ENCODE peak calls at places on chromosome 15, in ten cellular contexts. Y is IMR-90; T is right atrium auricular region; D is right cardiac atrium; R is fibroblast of lung; V is cardiac muscle cell; G is CD8-positive, alpha-beta T cell; B is right lobe of liver; A is uterus; N is ovary. J is an unnamed sample.
A peak's percentile ranks its signal among the peaks of the same experiment; 100 is the strongest.

GRCh38 chr15:85649372-85649771 is 145.4 kb downstream of the KLHL25 start:
- DNase-seq in Y (peak; percentile 90), T (no peak), D (peak; percentile 34), R (peak; percentile 84), V (peak; percentile 89), G (no peak), B (no peak), A (no peak), N (no peak), J (no peak)

GRCh38 chr15:39400821-39401550 is 179.9 kb upstream of the THBS1 start:
- DNase-seq in Y (peak; percentile 74), T (no peak), D (no peak), R (no peak), V (peak; percentile 68), G (no peak), B (no peak), A (no peak), N (peak; percentile 36), J (peak; percentile 23)

GRCh38 chr15:58524247-58524646 is 92.5 kb downstream of the LIPC start:
- DNase-seq in Y (no peak), T (no peak), D (no peak), R (no peak), V (peak; percentile 52), G (no peak), B (peak; percentile 75), A (no peak), N (no peak), J (no peak)

GRCh38 chr15:77402740-77403379 is 17.0 kb downstream of the PEAK1 start:
- DNase-seq in Y (peak; percentile 90), T (no peak), D (no peak), R (peak; percentile 89), V (peak; percentile 82), G (no peak), B (no peak), A (no peak), N (no peak), J (no peak)

GRCh38 chr15:66039117-66039860 is 170.0 kb downstream of the RAB11A start:
- DNase-seq in Y (no peak), T (no peak), D (no peak), R (no peak), V (no peak), G (no peak), B (no peak), A (no peak), N (no peak), J (no peak)

GRCh38 chr15:40333922-40334492 is 6.7 kb downstream of the CCDC9B start:
- DNase-seq in Y (peak; percentile 86), T (peak; percentile 81), D (peak; percentile 78), R (peak; percentile 60), V (peak; percentile 90), G (no peak), B (no peak), A (no peak), N (no peak), J (peak; percentile 50)

GRCh38 chr15:48469681-48470080 is 138.5 kb downstream of the DUT start:
- DNase-seq in Y (no peak), T (no peak), D (no peak), R (no peak), V (no peak), G (no peak), B (no peak), A (no peak), N (no peak), J (no peak)

GRCh38 chr15:91022832-91023129 is 387 bp upstream of the VPS33B start:
- DNase-seq in Y (no peak), T (no peak), D (no peak), R (no peak), V (no peak), G (no peak), B (no peak), A (no peak), N (no peak), J (no peak)

GRCh38 chr15:49154799-49155109 is 645 bp downstream of the COPS2 start:
- DNase-seq in Y (no peak), T (no peak), D (no peak), R (no peak), V (no peak), G (no peak), B (no peak), A (no peak), N (peak; percentile 18), J (no peak)

GRCh38 chr15:72481015-72481659 is 7.0 kb downstream of the ARIH1 start:
- DNase-seq in Y (no peak), T (no peak), D (no peak), R (no peak), V (no peak), G (no peak), B (no peak), A (no peak), N (no peak), J (no peak)

GRCh38 chr15:42160110-42160509 is 3.7 kb upstream of the PLA2G4F start:
- DNase-seq in Y (no peak), T (no peak), D (no peak), R (no peak), V (no peak), G (no peak), B (peak; percentile 17), A (no peak), N (peak; percentile 10), J (no peak)

GRCh38 chr15:78092111-78093041 is at the start of gene SH2D7:
- DNase-seq in Y (no peak), T (no peak), D (no peak), R (peak; percentile 31), V (peak; percentile 17), G (no peak), B (no peak), A (no peak), N (no peak), J (no peak)

GRCh38 chr15:38555686-38556334 is 8.8 kb downstream of the RASGRP1 start:
- DNase-seq in Y (peak; percentile 95), T (no peak), D (no peak), R (no peak), V (peak; percentile 30), G (no peak), B (no peak), A (no peak), N (no peak), J (no peak)

GRCh38 chr15:70376031-70376928 is 278.6 kb upstream of the TLE3 start:
- DNase-seq in Y (no peak), T (peak; percentile 52), D (no peak), R (no peak), V (peak; percentile 6), G (no peak), B (no peak), A (no peak), N (no peak), J (no peak)

GRCh38 chr15:84772031-84772430 is 23.6 kb downstream of the ZNF592 start:
- DNase-seq in Y (no peak), T (no peak), D (no peak), R (no peak), V (no peak), G (no peak), B (no peak), A (no peak), N (no peak), J (no peak)

GRCh38 chr15:71329509-71330260 is 214.4 kb downstream of the THSD4 start:
- DNase-seq in Y (peak; percentile 46), T (peak; percentile 61), D (no peak), R (peak; percentile 40), V (peak; percentile 76), G (no peak), B (no peak), A (peak; percentile 50), N (peak; percentile 21), J (no peak)

GRCh38 chr15:22979069-22979698 is 984 bp downstream of the CYFIP1 start:
- DNase-seq in Y (peak; percentile 42), T (peak; percentile 75), D (peak; percentile 66), R (peak; percentile 41), V (peak; percentile 51), G (peak; percentile 55), B (peak; percentile 68), A (no peak), N (peak; percentile 39), J (peak; percentile 82)

GRCh38 chr15:62896969-62897486 is 145.5 kb upstream of the TPM1 start:
- DNase-seq in Y (peak; percentile 99), T (peak; percentile 96), D (peak; percentile 90), R (peak; percentile 98), V (peak; percentile 98), G (no peak), B (peak; percentile 64), A (peak; percentile 94), N (peak; percentile 90), J (peak; percentile 79)

GRCh38 chr15:76321171-76321570 is 9.9 kb upstream of the ETFA start:
- DNase-seq in Y (no peak), T (no peak), D (no peak), R (no peak), V (no peak), G (no peak), B (no peak), A (no peak), N (no peak), J (no peak)

GRCh38 chr15:67097424-67097823 is 32.0 kb downstream of the SMAD3 start:
- DNase-seq in Y (no peak), T (no peak), D (no peak), R (no peak), V (no peak), G (no peak), B (no peak), A (no peak), N (no peak), J (no peak)
- H3K4me1 ChIP-seq in Y (peaks cover 53% of the 10 kb centered on the region), T (no peaks in the 10 kb centered on the region), D (peaks cover 22% of the 10 kb centered on the region), R (peaks cover 52% of the 10 kb centered on the region), V (peaks cover 41% of the 10 kb centered on the region), G (peaks cover 46% of the 10 kb centered on the region), B (no peaks in the 10 kb centered on the region), A (peaks cover 8% of the 10 kb centered on the region), N (peaks cover 9% of the 10 kb centered on the region), J (peaks cover 14% of the 10 kb centered on the region)

GRCh38 chr15:81299630-81300273 is 24.2 kb downstream of the STARD5 start:
- DNase-seq in Y (no peak), T (no peak), D (no peak), R (no peak), V (no peak), G (no peak), B (no peak), A (no peak), N (no peak), J (no peak)
- H3K4me3 ChIP-seq in Y (no peak overlapping the region), T (no peak overlapping the region), D (no peak overlapping the region), R (no peak overlapping the region), V (no peak overlapping the region), G (peak overlapping the region; percentile 88), B (peak overlapping the region; percentile 14), A (no peak overlapping the region), N (no peak overlapping the region), J (no peak overlapping the region)

DNA sequence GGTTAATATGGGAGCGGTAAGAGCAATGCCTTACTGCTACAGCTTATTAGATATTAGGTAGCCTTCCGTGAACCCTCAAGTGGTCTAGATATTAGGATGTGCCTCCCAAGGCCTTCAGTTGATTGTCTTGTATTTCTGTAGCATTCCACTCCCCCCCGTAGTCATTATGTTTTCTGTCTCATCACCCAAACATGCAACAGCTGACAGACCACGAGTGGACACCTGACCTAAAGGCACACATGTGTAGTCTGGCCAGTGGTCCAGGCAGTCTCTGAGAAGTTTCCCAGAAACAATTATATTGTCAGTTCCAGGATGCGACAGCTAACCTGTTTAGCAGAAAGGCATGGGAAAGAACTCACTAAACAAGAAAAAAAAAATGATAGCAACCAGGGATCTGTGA is 1000.9 kb downstream of the AGBL1 start:
- DNase-seq in Y (no peak), T (no peak), D (no peak), R (no peak), V (no peak), G (no peak), B (no peak), A (no peak), N (no peak), J (no peak)
- H3K9me3 ChIP-seq in Y (peaks cover 11% of the 10 kb centered on the region), T (no peaks in the 10 kb centered on the region), D (no peaks in the 10 kb centered on the region), R (no peaks in the 10 kb centered on the region), V (no peaks in the 10 kb centered on the region), G (no peaks in the 10 kb centered on the region), B (no peaks in the 10 kb centered on the region), A (no peaks in the 10 kb centered on the region), N (no peaks in the 10 kb centered on the region), J (no peaks in the 10 kb centered on the region)

GRCh38 chr15:99432271-99433025 is 133.3 kb upstream of the MEF2A start:
- DNase-seq in Y (no peak), T (no peak), D (no peak), R (no peak), V (no peak), G (no peak), B (peak; percentile 37), A (peak; percentile 14), N (no peak), J (no peak)
- H3K4me1 ChIP-seq in Y (peaks cover 2% of the 10 kb centered on the region), T (no peaks in the 10 kb centered on the region), D (peaks cover 8% of the 10 kb centered on the region), R (peaks cover 4% of the 10 kb centered on the region), V (no peaks in the 10 kb centered on the region), G (peaks cover 67% of the 10 kb centered on the region), B (no peaks in the 10 kb centered on the region), A (peaks cover 29% of the 10 kb centered on the region), N (peaks cover 6% of the 10 kb centered on the region), J (peaks cover 13% of the 10 kb centered on the region)